ENCODE peak calls at places on chromosomes 4 and X, in six cellular contexts. X is neuronal stem cell, Z is H9, Y is H1, O is mesenchymal stem cell, V is IMR-90. I is an unnamed sample.
A peak's percentile ranks its signal among the peaks of the same experiment; 100 is the strongest.

GRCh38 chr4:122776916-122777315 is 44.4 kb downstream of the BBS12 start:
- DNase-seq in Y (no peak), X (no peak), O (no peak), V (no peak), Z (no peak), I (no peak)

GRCh38 chrX:131783555-131784338 is 239.4 kb upstream of the STK26 start:
- DNase-seq in O (no peak), V (peak; percentile 89), X (no peak), Y (no peak), Z (no peak), I (peak; percentile 98)

GRCh38 chr4:831483-831805 is 5.5 kb upstream of the CPLX1 start:
- DNase-seq in Y (no peak), X (no peak), O (no peak), V (no peak), Z (no peak), I (no peak)

GRCh38 chr4:517806-518070 is 18.7 kb downstream of the PIGG start:
- DNase-seq in Z (no peak), X (no peak), Y (no peak), O (no peak), V (no peak), I (no peak)

GRCh38 chr4:78756721-78757120 is 19.4 kb upstream of the BMP2K start:
- DNase-seq in Z (no peak), X (no peak), O (no peak), V (no peak), Y (no peak), I (no peak)

GRCh38 chr4:22754091-22754490 is 61.4 kb downstream of the GBA3 start:
- DNase-seq in Z (no peak), V (no peak), Y (no peak), O (no peak), X (no peak), I (no peak)

GRCh38 chr4:52106701-52107100 is 55.6 kb downstream of the SPATA18 start:
- DNase-seq in X (no peak), O (no peak), V (no peak), Y (no peak), Z (no peak), I (no peak)

GRCh38 chrX:140299411-140299810 is 205.5 kb downstream of the SOX3 start:
- DNase-seq in X (no peak), Y (no peak), V (no peak), O (no peak), Z (no peak), I (no peak)

GRCh38 chr4:88660446-88661294 is 37.0 kb downstream of the NAP1L5 start:
- DNase-seq in V (peak; percentile 64), O (peak; percentile 37), X (no peak), Z (no peak), Y (no peak), I (no peak)

GRCh38 chrX:100743009-100743615 is 11.2 kb upstream of the SYTL4 start:
- DNase-seq in V (no peak), X (no peak), Z (no peak), Y (no peak), O (peak; percentile 17), I (no peak)

GRCh38 chrX:96004386-96004785 is 680.3 kb upstream of the DIAPH2 start:
- DNase-seq in O (peak; percentile 48), Z (no peak), V (peak; percentile 74), X (no peak), Y (no peak), I (no peak)

DNA sequence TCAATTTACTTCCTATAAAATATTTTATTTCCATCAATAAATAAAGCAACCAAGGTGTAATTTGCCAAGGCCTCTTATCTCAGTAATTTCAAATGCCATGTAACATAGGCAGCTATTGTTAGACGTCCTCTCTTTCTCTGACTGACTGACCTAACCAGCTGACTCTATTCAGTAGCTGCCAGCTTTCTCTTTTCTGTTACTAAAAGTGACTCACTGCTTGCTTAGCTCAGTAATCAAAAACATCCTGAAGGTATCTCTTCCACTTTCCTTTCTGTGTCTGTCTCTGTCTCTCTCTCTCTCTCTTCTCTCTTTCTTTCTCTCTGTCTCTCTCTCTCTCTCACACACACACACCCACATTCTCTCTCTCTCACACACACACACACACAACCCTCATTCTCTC is 134.2 kb downstream of the SPOCK3 start:
- DNase-seq in Z (no peak), Y (no peak), X (peak; percentile 15), O (peak; percentile 30), V (no peak), I (peak; percentile 28)
- H2AFZ ChIP-seq in Z (no peak overlapping the region), Y (no peak overlapping the region), X (no peak overlapping the region), O (no peak overlapping the region), V (no peak overlapping the region), I (no peak overlapping the region)

DNA sequence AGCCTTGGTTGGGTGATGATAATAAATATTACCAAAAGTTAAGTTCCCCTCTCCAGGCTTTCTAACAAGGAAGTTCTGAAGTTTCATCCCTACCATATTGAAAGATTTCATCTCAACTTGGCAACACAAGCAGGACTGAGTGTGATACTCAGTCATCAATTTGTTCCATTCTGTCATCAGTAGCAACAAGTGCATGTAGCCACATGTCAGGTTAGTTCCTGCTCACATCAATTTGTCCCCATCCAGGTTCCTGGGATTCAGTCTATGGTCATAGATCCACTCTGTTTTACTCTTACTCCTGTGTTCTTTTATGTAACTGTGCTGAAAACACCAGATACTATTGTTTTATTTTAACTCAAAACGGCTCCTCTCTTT is 22.2 kb downstream of the SMPX start:
- DNase-seq in X (no peak), Y (no peak), Z (no peak), O (no peak), V (no peak), I (no peak)
- H3K4ac ChIP-seq in X (no peak overlapping the region), Y (no peak overlapping the region), Z (no peak overlapping the region), O (no peak overlapping the region), V (no peak overlapping the region), I (no peak overlapping the region)

GRCh38 chr4:2813446-2814405 is 20.8 kb downstream of the SH3BP2 start:
- DNase-seq in Y (no peak), V (no peak), Z (no peak), X (no peak), O (no peak), I (no peak)

GRCh38 chr4:2809610-2810180 is 16.8 kb downstream of the SH3BP2 start:
- DNase-seq in O (no peak), X (no peak), Y (no peak), V (no peak), Z (no peak), I (no peak)

GRCh38 chr4:2812600-2812932 is 19.7 kb downstream of the SH3BP2 start:
- DNase-seq in X (no peak), Y (no peak), Z (no peak), V (no peak), O (no peak), I (no peak)

GRCh38 chr4:2812985-2813384 is 20.1 kb downstream of the SH3BP2 start:
- DNase-seq in Y (no peak), V (no peak), Z (no peak), X (no peak), O (no peak), I (no peak)

GRCh38 chr4:2811830-2812599 is 19.1 kb downstream of the SH3BP2 start:
- DNase-seq in Y (no peak), V (peak; percentile 65), O (peak; percentile 74), X (no peak), Z (peak; percentile 68), I (peak; percentile 26)
- H3K18ac ChIP-seq in Y (peak overlapping the region; percentile 15), V (peak overlapping the region; percentile 4), O (peak overlapping the region; percentile 79), X (peak overlapping the region; percentile 82), Z (peak overlapping the region; percentile 61), I (peak overlapping the region; percentile 49)

GRCh38 chr4:74631338-74631737 is 163.0 kb downstream of the BTC start:
- DNase-seq in V (no peak), X (no peak), O (peak; percentile 52), Z (no peak), Y (no peak), I (no peak)
- H2AFZ ChIP-seq in V (no peak overlapping the region), X (no peak overlapping the region), O (no peak overlapping the region), Z (no peak overlapping the region), Y (peak overlapping the region; percentile 76), I (no peak overlapping the region)

DNA sequence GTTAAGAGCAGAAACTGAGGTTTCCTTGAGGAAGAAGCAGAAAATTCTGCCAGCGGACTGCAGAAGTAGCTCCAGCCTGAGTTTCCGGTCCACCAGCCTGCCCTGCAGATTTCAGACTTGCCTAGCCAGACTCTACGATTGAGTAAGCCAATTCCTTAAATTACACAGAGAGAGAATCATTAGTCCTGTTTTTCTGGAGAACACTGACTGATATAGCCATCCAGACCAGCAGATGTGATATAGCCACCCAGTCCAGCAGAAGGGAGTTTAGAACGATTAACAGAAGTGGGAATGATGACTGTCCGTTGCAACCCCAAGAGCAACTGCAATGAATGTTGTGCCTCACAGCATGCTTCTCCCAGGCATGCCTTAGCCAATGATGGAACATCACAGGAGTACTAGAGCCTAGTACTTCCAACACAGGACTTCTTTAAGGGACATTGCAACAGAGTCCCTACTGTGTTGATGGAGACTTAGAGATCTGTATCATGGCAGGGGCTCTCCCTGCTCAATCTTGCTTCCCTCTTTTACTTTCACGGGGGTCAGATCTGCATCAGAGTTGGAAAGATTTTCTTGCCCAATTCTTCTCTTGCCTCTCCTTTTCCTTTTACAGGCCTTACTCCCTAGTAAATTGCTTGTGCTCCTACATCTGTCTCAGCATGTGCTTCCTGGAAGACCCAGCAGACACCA is 264.6 kb upstream of the CLNK start:
- DNase-seq in Y (no peak), V (no peak), Z (no peak), X (no peak), O (no peak), I (peak; percentile 87)
- H3K4ac ChIP-seq in Y (no peak overlapping the region), V (no peak overlapping the region), Z (no peak overlapping the region), X (no peak overlapping the region), O (no peak overlapping the region), I (no peak overlapping the region)

GRCh38 chr4:152464030-152464823 is 71.7 kb downstream of the FBXW7 start:
- DNase-seq in X (no peak), Z (no peak), V (no peak), Y (no peak), O (no peak), I (peak; percentile 37)

GRCh38 chr4:152460488-152460887 is 75.4 kb downstream of the FBXW7 start:
- DNase-seq in V (peak; percentile 78), O (peak; percentile 90), Z (no peak), X (no peak), Y (no peak), I (peak; percentile 71)

GRCh38 chr4:152462715-152463114 is 73.2 kb downstream of the FBXW7 start:
- DNase-seq in Z (no peak), X (no peak), O (peak; percentile 23), V (peak; percentile 17), Y (no peak), I (no peak)

GRCh38 chr4:152463562-152463961 is 72.3 kb downstream of the FBXW7 start:
- DNase-seq in X (no peak), Z (no peak), V (no peak), O (no peak), Y (no peak), I (no peak)

GRCh38 chr4:152462047-152462446 is 73.8 kb downstream of the FBXW7 start:
- DNase-seq in V (no peak), Y (no peak), X (no peak), Z (no peak), O (no peak), I (no peak)
- H3K18ac ChIP-seq in V (no peak overlapping the region), Y (no peak overlapping the region), X (no peak overlapping the region), Z (no peak overlapping the region), O (no peak overlapping the region), I (no peak overlapping the region)

GRCh38 chrX:20143111-20143510 is 1.5 kb upstream of the EIF1AX start:
- DNase-seq in V (no peak), Z (no peak), O (no peak), X (no peak), Y (no peak), I (no peak)
- H2AFZ ChIP-seq in V (no peak overlapping the region), Z (no peak overlapping the region), O (no peak overlapping the region), X (no peak overlapping the region), Y (no peak overlapping the region), I (no peak overlapping the region)